ENCODE peak calls at places on chromosomes 13 and 19, in eight cellular contexts. Q is EL; K is activated naive CD8-positive, alpha-beta T cell treated with anti-CD3 and anti-CD28 coated beads, Interleukin-2, amount 50 U/mL, for 24 hours; Y is anterior cingulate cortex; U is brain pericyte; S is CD4-positive, alpha-beta T cell; M is ascending aorta; O is amniotic stem cell. C is an unnamed sample.

GRCh38 chr13:106100261-106100919 is 435.1 kb downstream of the EFNB2 start:
- DNase-seq in Q (no peak), K (no peak), Y (no peak), U (no peak), S (no peak), M (no peak), O (no peak), C (no peak)

GRCh38 chr19:30719189-30719990 is 347.2 kb downstream of the ZNF536 start:
- DNase-seq in Q (peak; percentile 27), K (peak; percentile 7), Y (peak; percentile 22), U (no peak), S (no peak), M (no peak), O (no peak), C (no peak)

GRCh38 chr13:101925731-101926130 is 473.3 kb downstream of the ITGBL1 start:
- DNase-seq in Q (no peak), K (no peak), Y (no peak), U (no peak), S (no peak), M (no peak), O (no peak), C (no peak)

GRCh38 chr19:56942749-56943148 is 102.2 kb upstream of the PEG3 start:
- DNase-seq in Q (peak; percentile 14), K (no peak), Y (no peak), U (no peak), S (no peak), M (peak; percentile 69), O (no peak), C (no peak)

GRCh38 chr19:30267332-30267731 is 104.9 kb upstream of the ZNF536 start:
- DNase-seq in Q (no peak), K (no peak), Y (no peak), U (no peak), S (no peak), M (no peak), O (no peak), C (no peak)

GRCh38 chr13:66835040-66835628 is 395.0 kb downstream of the PCDH9 start:
- DNase-seq in Q (no peak), K (no peak), Y (peak; percentile 89), U (peak; percentile 56), S (no peak), M (peak; percentile 61), O (no peak), C (no peak)

GRCh38 chr13:95533545-95534135 is 18.9 kb upstream of the CLDN10 start:
- DNase-seq in Q (no peak), K (no peak), Y (no peak), U (no peak), S (no peak), M (no peak), O (no peak), C (no peak)

GRCh38 chr13:48066310-48066989 is 28.5 kb downstream of the MED4 start:
- DNase-seq in Q (peak; percentile 41), K (peak; percentile 18), Y (no peak), U (no peak), S (no peak), M (no peak), O (no peak), C (no peak)

GRCh38 chr19:33032218-33032781 is 32.4 kb downstream of the RHPN2 start:
- DNase-seq in Q (no peak), K (no peak), Y (no peak), U (no peak), S (no peak), M (no peak), O (no peak), C (no peak)

GRCh38 chr13:30847697-30848307 is 58.3 kb upstream of the MEDAG start:
- DNase-seq in Q (peak; percentile 96), K (no peak), Y (no peak), U (peak; percentile 99), S (no peak), M (peak; percentile 90), O (peak; percentile 82), C (peak; percentile 99)

GRCh38 chr19:12550951-12551832 is at the start of gene ZNF564:
- DNase-seq in Q (peak; percentile 99), K (peak; percentile 89), Y (peak; percentile 99), U (peak; percentile 88), S (peak; percentile 90), M (peak; percentile 98), O (peak; percentile 94), C (peak; percentile 96)

GRCh38 chr19:13160557-13160956 is 10.3 kb downstream of the IER2 start:
- DNase-seq in Q (peak; percentile 63), K (no peak), Y (no peak), U (no peak), S (no peak), M (no peak), O (no peak), C (no peak)

GRCh38 chr19:1274852-1275259 is 474 bp upstream of the FAM174C start:
- DNase-seq in Q (no peak), K (no peak), Y (no peak), U (no peak), S (no peak), M (no peak), O (no peak), C (no peak)

GRCh38 chr13:30466358-30466714 is 600 bp upstream of the HMGB1 start:
- DNase-seq in Q (peak; percentile 58), K (peak; percentile 34), Y (no peak), U (no peak), S (no peak), M (no peak), O (no peak), C (no peak)

GRCh38 chr19:48395170-48395455 is 1.6 kb downstream of the GRIN2D start:
- DNase-seq in Q (no peak), K (no peak), Y (no peak), U (no peak), S (no peak), M (no peak), O (no peak), C (no peak)